ENCODE peak calls at places on chromosomes 12 and 14, in four cellular contexts. V is cardiac muscle cell, M is thoracic aorta, Y is neural progenitor cell. O is an unnamed sample.

GRCh38 chr12:114680498-114681148 is 3.4 kb downstream of the TBX3 start:
- DNase-seq in V (no peak), M (no peak), Y (no peak), O (no peak)

GRCh38 chr12:117809509-117809908 is 159.3 kb downstream of the KSR2 start:
- DNase-seq in V (no peak), M (no peak), Y (no peak), O (no peak)

GRCh38 chr12:115070313-115070712 is 386.3 kb upstream of the TBX3 start:
- DNase-seq in V (no peak), M (no peak), Y (no peak), O (no peak)

GRCh38 chr14:74882103-74882920 is 596 bp downstream of the DLST start:
- DNase-seq in V (peak; percentile 50), M (peak; percentile 22), Y (peak; percentile 65), O (no peak)

GRCh38 chr14:100144996-100145646 is 14.3 kb downstream of the DEGS2 start:
- DNase-seq in V (no peak), M (no peak), Y (no peak), O (no peak)

GRCh38 chr12:6494968-6495367 is 1.1 kb downstream of the NCAPD2 start:
- DNase-seq in V (no peak), M (no peak), Y (no peak), O (no peak)

GRCh38 chr12:89493650-89494302 is 30.8 kb downstream of the GALNT4 start:
- DNase-seq in V (no peak), M (no peak), Y (no peak), O (no peak)

GRCh38 chr12:8697476-8698131 is at the start of gene RIMKLB:
- DNase-seq in V (peak; percentile 94), M (peak; percentile 53), Y (peak; percentile 95), O (peak; percentile 84)

GRCh38 chr12:74334770-74335169 is 202.9 kb upstream of the ATXN7L3B start:
- DNase-seq in V (no peak), M (no peak), Y (no peak), O (no peak)

GRCh38 chr12:59407799-59408198 is 188.0 kb upstream of the SLC16A7 start:
- DNase-seq in V (no peak), M (no peak), Y (no peak), O (no peak)

GRCh38 chr14:72480465-72481243 is 413.2 kb downstream of the DPF3 start:
- DNase-seq in V (no peak), M (no peak), Y (no peak), O (no peak)

GRCh38 chr14:35403397-35404245 is 928 bp downstream of the NFKBIA start:
- DNase-seq in V (peak; percentile 95), M (peak; percentile 85), Y (peak; percentile 94), O (peak; percentile 71)

GRCh38 chr14:75317148-75317547 is 38.5 kb downstream of the FOS start:
- DNase-seq in V (no peak), M (no peak), Y (no peak), O (no peak)

GRCh38 chr12:77060883-77061240 is 4.5 kb downstream of the E2F7 start:
- DNase-seq in V (no peak), M (no peak), Y (no peak), O (no peak)

GRCh38 chr12:120238839-120239445 is 26.6 kb downstream of the PXN start:
- DNase-seq in V (no peak), M (no peak), Y (no peak), O (no peak)

GRCh38 chr14:92747701-92748258 is 647 bp downstream of the LGMN start:
- DNase-seq in V (peak; percentile 37), M (no peak), Y (peak; percentile 55), O (no peak)

GRCh38 chr12:58496411-58496810 is 423.9 kb downstream of the LRIG3 start:
- DNase-seq in V (no peak), M (no peak), Y (no peak), O (no peak)

GRCh38 chr12:45596366-45596765 is 133.1 kb upstream of the ARID2 start:
- DNase-seq in V (no peak), M (no peak), Y (no peak), O (no peak)

GRCh38 chr14:96052541-96053105 is 13.5 kb downstream of the C14orf132 start:
- DNase-seq in V (no peak), M (no peak), Y (no peak), O (no peak)
- TF ChIP-seq CTCF in V (no peak), M (no peak), Y (no peak), O (no peak)

GRCh38 chr12:83389237-83389996 is 702.7 kb downstream of the TMTC2 start:
- DNase-seq in V (peak; percentile 63), M (no peak), Y (peak; percentile 64), O (no peak)
- TF ChIP-seq CTCF in V (no peak), M (no peak), Y (peak; percentile 69), O (peak; percentile 55)

DNA sequence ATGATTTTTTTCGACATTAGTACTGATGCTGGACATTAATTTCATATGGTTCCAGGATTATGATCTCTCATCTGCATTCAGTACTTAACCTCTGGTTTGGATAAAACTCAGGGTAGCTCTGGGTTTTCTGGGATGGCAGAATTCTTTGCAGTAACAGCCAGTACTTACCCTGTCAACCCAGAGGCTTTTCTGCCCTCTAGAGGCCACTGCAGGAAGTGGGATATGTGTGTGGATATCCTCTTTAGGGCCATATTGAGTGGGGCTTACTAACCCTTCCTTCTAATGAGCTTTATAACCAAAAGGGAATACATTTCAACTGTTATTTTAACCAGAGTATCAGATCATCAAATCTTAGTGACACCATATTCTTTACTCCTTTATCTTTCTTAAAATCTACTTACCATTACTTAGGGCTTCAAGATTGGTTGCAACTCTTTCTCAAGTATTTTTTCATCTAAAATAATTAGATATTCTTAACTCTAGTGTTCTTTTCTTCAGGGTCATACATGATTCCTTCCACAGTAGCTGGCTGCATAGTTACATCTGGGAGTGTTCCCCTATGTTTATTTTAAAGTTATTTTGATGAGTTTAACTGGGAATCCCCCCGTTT is 488.0 kb upstream of the STXBP6 start:
- DNase-seq in V (peak; percentile 57), M (no peak), Y (peak; percentile 66), O (peak; percentile 27)
- TF ChIP-seq CTCF in V (no peak), M (no peak), Y (peak; percentile 86), O (peak; percentile 84)

DNA sequence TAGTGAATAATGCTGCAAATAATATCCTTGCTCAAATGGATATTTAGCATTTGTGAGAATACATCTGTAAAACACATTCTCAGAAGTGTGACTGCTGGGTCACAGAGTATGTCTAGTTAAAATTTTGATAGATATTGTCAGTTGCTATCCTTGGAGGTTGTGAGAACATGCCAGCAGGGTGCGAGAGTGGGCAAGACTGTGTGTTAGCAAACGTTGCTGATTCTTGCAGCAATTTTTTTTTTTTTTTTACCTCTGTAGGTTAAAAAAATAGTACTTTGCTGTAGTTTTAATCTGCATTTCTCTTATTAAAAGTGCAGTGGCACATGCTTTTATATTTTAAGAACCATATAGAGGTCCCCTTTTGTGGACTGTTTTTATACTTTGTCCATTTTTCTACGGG is 4.5 kb upstream of the NYNRIN start:
- DNase-seq in V (no peak), M (no peak), Y (no peak), O (no peak)
- TF ChIP-seq CTCF in V (no peak), M (no peak), Y (no peak), O (no peak)

GRCh38 chr12:116773276-116773731 is 35.2 kb downstream of the RNFT2 start:
- DNase-seq in V (no peak), M (no peak), Y (peak; percentile 15), O (no peak)
- TF ChIP-seq CTCF in V (peak; percentile 4), M (no peak), Y (peak; percentile 18), O (no peak)

GRCh38 chr12:48978741-48979601 is 849 bp downstream of the WNT1 start:
- DNase-seq in V (no peak), M (no peak), Y (peak; percentile 30), O (no peak)

GRCh38 chr12:48979602-48980388 is 1.7 kb downstream of the WNT1 start:
- DNase-seq in V (no peak), M (no peak), Y (peak; percentile 56), O (no peak)

GRCh38 chr12:48977290-48978281 is 536 bp upstream of the WNT1 start:
- DNase-seq in V (no peak), M (no peak), Y (peak; percentile 82), O (peak; percentile 56)

GRCh38 chr12:48980389-48980952 is 2.3 kb downstream of the WNT1 start:
- DNase-seq in V (no peak), M (no peak), Y (peak; percentile 70), O (no peak)

DNA sequence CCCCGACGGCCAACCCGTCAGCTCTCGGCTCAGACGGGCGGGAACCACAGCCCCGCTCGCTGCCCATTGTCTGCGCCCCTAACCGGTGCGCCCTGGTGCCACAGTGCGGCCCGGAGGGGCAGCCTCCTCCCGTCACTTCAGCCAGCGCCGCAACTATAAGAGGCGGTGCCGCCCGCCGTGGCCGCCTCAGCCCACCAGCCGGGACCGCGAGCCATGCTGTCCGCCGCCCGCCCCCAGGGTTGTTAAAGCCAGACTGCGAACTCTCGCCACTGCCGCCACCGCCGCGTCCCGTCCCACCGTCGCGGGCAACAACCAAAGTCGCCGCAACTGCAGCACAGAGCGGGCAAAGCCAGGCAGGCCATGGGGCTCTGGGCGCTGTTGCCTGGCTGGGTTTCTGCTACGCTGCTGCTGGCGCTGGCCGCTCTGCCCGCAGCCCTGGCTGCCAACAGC is at the start of gene WNT1:
- DNase-seq in V (no peak), M (no peak), Y (peak; percentile 41), O (no peak)
- TF ChIP-seq CTCF in V (no peak), M (peak; percentile 36), Y (no peak), O (no peak)

DNA sequence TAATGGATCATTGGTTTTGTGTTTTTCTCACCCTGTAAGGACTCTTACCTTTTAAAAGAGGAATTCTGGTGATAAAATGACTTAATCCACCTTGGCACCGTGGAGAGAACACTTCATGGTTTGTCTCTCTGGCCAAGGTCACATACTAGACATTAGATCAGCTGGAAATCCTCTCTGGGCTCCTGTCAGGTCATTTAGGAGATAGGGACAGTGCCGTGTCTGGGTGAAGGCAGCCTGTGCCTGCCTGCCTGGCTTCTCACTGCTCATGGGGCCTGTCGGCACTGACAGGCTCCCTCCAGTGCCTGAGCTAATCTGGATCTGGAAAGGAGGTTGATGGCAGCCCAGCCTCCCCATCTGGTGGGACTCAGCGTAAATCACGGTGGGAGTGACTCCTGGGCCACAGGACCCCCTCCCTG is 5.7 kb downstream of the CRADD start:
- DNase-seq in V (peak; percentile 56), M (no peak), Y (peak; percentile 24), O (no peak)
- TF ChIP-seq CTCF in V (no peak), M (no peak), Y (no peak), O (no peak)

GRCh38 chr12:86914716-86915115 is 658.5 kb upstream of the MGAT4C start:
- DNase-seq in V (peak; percentile 45), M (no peak), Y (peak; percentile 54), O (no peak)
- TF ChIP-seq CTCF in V (peak; percentile 78), M (peak; percentile 51), Y (peak; percentile 66), O (peak; percentile 63)

DNA sequence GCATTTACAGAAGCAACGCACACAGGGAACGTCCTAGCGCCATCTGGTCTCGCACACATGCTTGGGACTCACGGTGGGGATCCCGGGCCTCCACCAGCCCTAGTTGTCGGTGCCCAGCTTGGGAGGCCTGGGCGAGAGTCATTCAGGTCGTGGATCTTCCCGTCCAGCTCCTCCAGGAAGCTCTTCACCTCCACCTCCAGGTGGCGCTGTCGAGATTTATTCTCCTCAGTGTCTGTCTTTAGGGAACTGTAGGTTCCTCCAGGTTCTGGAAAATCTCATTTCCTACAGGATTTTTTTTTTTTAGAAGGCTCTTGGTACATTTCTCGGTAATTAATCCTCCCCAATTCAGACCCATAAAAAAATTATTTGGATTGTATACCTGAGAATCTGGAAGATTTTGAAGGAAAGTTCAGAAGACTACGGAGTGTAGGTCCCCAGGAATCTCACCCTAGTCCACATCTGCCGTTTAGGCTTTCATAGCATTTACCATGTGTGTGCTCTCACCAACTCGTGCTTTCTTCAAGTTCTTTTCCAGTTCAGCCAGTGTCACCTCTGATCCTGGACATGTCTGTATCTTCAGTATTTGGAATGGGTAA is 910.0 kb downstream of the TMEM121 start:
- DNase-seq in V (no peak), M (no peak), Y (no peak), O (no peak)
- TF ChIP-seq CTCF in V (no peak), M (no peak), Y (peak; percentile 17), O (no peak)